ENCODE peak calls at places on chromosomes 2 and 18, in five cellular contexts. One of them, this sample, is unnamed.

GRCh38 chr2:240319221-240319854 is 116.1 kb upstream of the GPC1 start:
- DNase-seq in mammary epithelial cell: no peak
- DNase-seq in right lobe of liver: no peak
- DNase-seq in CD8-positive, alpha-beta T cell: no peak
- DNase-seq in PC-9: no peak
- DNase-seq in this sample: no peak

GRCh38 chr2:179711375-179711774 is 150.0 kb downstream of the ZNF385B start:
- DNase-seq in mammary epithelial cell: peak; percentile 61
- DNase-seq in right lobe of liver: no peak
- DNase-seq in CD8-positive, alpha-beta T cell: no peak
- DNase-seq in PC-9: peak; percentile 80
- DNase-seq in this sample: peak; percentile 60

GRCh38 chr2:228768818-228769217 is 502.3 kb downstream of the PID1 start:
- DNase-seq in mammary epithelial cell: peak; percentile 45
- DNase-seq in right lobe of liver: no peak
- DNase-seq in CD8-positive, alpha-beta T cell: no peak
- DNase-seq in PC-9: no peak
- DNase-seq in this sample: no peak

GRCh38 chr2:136422512-136422911 is 304.6 kb upstream of the CXCR4 start:
- DNase-seq in mammary epithelial cell: no peak
- DNase-seq in right lobe of liver: no peak
- DNase-seq in CD8-positive, alpha-beta T cell: no peak
- DNase-seq in PC-9: no peak
- DNase-seq in this sample: no peak

GRCh38 chr2:221705478-221705877 is 133.4 kb upstream of the EPHA4 start:
- DNase-seq in mammary epithelial cell: no peak
- DNase-seq in right lobe of liver: no peak
- DNase-seq in CD8-positive, alpha-beta T cell: no peak
- DNase-seq in PC-9: no peak
- DNase-seq in this sample: no peak

GRCh38 chr2:221203138-221203537 is 369.0 kb downstream of the EPHA4 start:
- DNase-seq in mammary epithelial cell: no peak
- DNase-seq in right lobe of liver: no peak
- DNase-seq in CD8-positive, alpha-beta T cell: no peak
- DNase-seq in PC-9: no peak
- DNase-seq in this sample: no peak

GRCh38 chr18:35074581-35074980 is 33.4 kb downstream of the MAPRE2 start:
- DNase-seq in mammary epithelial cell: no peak
- DNase-seq in right lobe of liver: no peak
- DNase-seq in CD8-positive, alpha-beta T cell: no peak
- DNase-seq in PC-9: no peak
- DNase-seq in this sample: no peak

GRCh38 chr2:171293661-171294060 is 133.0 kb upstream of the TLK1 start:
- DNase-seq in mammary epithelial cell: no peak
- DNase-seq in right lobe of liver: no peak
- DNase-seq in CD8-positive, alpha-beta T cell: no peak
- DNase-seq in PC-9: no peak
- DNase-seq in this sample: no peak

GRCh38 chr2:239583171-239583878 is 182.5 kb upstream of the HDAC4 start:
- DNase-seq in mammary epithelial cell: no peak
- DNase-seq in right lobe of liver: peak; percentile 46
- DNase-seq in CD8-positive, alpha-beta T cell: no peak
- DNase-seq in PC-9: no peak
- DNase-seq in this sample: no peak

GRCh38 chr18:42045346-42045745 is 90.3 kb downstream of the PIK3C3 start:
- DNase-seq in mammary epithelial cell: no peak
- DNase-seq in right lobe of liver: no peak
- DNase-seq in CD8-positive, alpha-beta T cell: no peak
- DNase-seq in PC-9: no peak
- DNase-seq in this sample: no peak

GRCh38 chr18:50507120-50507590 is 52.7 kb upstream of the MAPK4 start:
- DNase-seq in mammary epithelial cell: peak; percentile 13
- DNase-seq in right lobe of liver: peak; percentile 64
- DNase-seq in CD8-positive, alpha-beta T cell: no peak
- DNase-seq in PC-9: peak; percentile 4
- DNase-seq in this sample: peak; percentile 59

GRCh38 chr2:119338826-119339561 is 27.6 kb downstream of the C2orf76 start:
- DNase-seq in mammary epithelial cell: no peak
- DNase-seq in right lobe of liver: no peak
- DNase-seq in CD8-positive, alpha-beta T cell: peak; percentile 46
- DNase-seq in PC-9: no peak
- DNase-seq in this sample: no peak

DNA sequence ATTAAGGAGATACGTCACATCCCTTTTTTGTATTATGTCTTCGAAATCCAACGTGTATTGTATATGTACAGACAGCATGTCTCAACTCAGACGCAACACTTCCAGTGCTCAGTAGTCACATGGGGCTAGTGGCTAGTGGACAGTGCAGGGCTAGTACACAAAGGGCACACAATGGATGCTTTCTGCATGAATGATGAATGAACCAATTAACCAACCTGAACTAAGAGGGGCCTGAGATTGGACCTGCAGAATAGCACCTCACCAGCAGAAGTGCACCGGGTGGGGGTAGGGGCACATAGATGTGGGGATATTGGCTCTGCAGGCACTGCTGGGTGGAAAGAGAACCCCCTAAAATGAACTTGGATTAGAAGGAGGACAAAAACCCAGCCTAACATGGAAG is 20.7 kb downstream of the ST8SIA5 start:
- DNase-seq in mammary epithelial cell: no peak
- DNase-seq in right lobe of liver: no peak
- DNase-seq in CD8-positive, alpha-beta T cell: no peak
- DNase-seq in PC-9: no peak
- DNase-seq in this sample: no peak
- TF ChIP-seq CTCF in mammary epithelial cell: no peak
- TF ChIP-seq CTCF in right lobe of liver: no peak
- TF ChIP-seq CTCF in CD8-positive, alpha-beta T cell: no peak
- TF ChIP-seq CTCF in PC-9: no peak
- TF ChIP-seq CTCF in this sample: no peak

DNA sequence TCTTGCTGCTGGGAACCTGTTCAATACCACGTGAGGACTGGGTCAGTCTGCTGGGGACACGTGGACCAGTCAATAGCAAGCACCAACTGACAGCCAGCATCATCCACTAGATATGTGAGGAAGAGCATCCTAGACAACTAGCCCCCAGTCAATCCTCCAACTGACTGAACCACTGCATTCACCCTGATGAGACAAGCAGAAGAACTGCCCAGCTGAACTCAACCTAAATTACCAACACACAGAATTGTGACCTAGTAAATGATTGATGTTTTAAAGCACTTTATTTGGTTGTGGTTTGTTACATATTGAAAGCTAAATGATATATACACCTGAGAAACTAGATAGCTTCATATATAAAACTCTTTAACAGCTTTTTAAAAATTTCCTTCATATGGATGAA is 15.7 kb downstream of the IRS1 start:
- DNase-seq in mammary epithelial cell: no peak
- DNase-seq in right lobe of liver: no peak
- DNase-seq in CD8-positive, alpha-beta T cell: no peak
- DNase-seq in PC-9: no peak
- DNase-seq in this sample: no peak
- H3K36me3 ChIP-seq in mammary epithelial cell: peaks cover 5% of the 10 kb centered on the region
- H3K36me3 ChIP-seq in right lobe of liver: no peaks in the 10 kb centered on the region
- H3K36me3 ChIP-seq in CD8-positive, alpha-beta T cell: no peaks in the 10 kb centered on the region
- H3K36me3 ChIP-seq in PC-9: peaks cover 62% of the 10 kb centered on the region
- H3K36me3 ChIP-seq in this sample: peaks cover 4% of the 10 kb centered on the region

DNA sequence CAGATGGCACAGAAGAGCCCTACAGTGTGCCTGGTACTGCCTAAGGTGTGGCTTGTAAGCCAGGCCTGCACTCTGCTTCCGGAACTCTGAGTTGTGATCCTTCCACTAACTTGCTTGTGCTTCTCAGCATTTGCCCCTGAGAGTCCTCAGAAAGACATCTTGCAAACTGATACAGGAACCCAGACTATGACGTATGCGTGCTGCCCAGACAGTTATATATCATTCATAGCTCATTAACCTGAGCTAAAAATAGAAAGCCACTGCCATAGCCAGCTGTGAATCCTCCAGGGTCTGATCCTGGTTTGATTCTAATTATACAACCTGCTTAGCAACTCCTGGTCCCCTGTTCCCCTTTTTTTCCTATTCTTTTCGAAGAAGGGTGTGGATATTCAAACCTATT is 63.8 kb downstream of the MARCHF4 start:
- DNase-seq in mammary epithelial cell: no peak
- DNase-seq in right lobe of liver: no peak
- DNase-seq in CD8-positive, alpha-beta T cell: no peak
- DNase-seq in PC-9: no peak
- DNase-seq in this sample: no peak
- H3K4me3 ChIP-seq in mammary epithelial cell: no peak overlapping the region
- H3K4me3 ChIP-seq in right lobe of liver: no peak overlapping the region
- H3K4me3 ChIP-seq in CD8-positive, alpha-beta T cell: no peak overlapping the region
- H3K4me3 ChIP-seq in PC-9: no peak overlapping the region
- H3K4me3 ChIP-seq in this sample: no peak overlapping the region

GRCh38 chr2:59756145-59756544 is 797.3 kb downstream of the BCL11A start:
- DNase-seq in mammary epithelial cell: no peak
- DNase-seq in right lobe of liver: no peak
- DNase-seq in CD8-positive, alpha-beta T cell: no peak
- DNase-seq in PC-9: no peak
- DNase-seq in this sample: no peak

DNA sequence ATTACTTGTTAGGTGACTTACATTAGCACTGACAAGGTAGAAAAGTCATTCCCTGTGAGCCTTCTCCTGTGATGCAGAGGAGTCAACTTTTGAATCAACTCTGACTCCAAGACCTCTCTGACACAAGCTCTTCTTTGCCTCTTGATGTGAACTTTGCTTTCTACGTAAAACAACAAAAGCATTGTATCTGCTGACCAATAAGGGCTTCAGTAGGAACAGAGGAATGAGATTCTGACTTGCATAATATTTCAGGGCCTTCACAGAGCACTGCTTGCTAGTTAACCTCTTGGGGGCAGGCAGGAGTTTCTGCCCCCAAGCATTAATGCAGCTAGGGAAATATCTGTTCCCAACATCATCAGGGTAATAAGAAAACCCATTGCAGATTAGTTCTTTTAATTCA is 791.5 kb downstream of the BCL11A start:
- DNase-seq in mammary epithelial cell: no peak
- DNase-seq in right lobe of liver: no peak
- DNase-seq in CD8-positive, alpha-beta T cell: no peak
- DNase-seq in PC-9: no peak
- DNase-seq in this sample: no peak
- TF ChIP-seq CTCF in mammary epithelial cell: no peak
- TF ChIP-seq CTCF in right lobe of liver: no peak
- TF ChIP-seq CTCF in CD8-positive, alpha-beta T cell: no peak
- TF ChIP-seq CTCF in PC-9: no peak
- TF ChIP-seq CTCF in this sample: no peak

GRCh38 chr2:53268626-53269025 is 499.0 kb upstream of the CHAC2 start:
- DNase-seq in mammary epithelial cell: peak; percentile 66
- DNase-seq in right lobe of liver: no peak
- DNase-seq in CD8-positive, alpha-beta T cell: no peak
- DNase-seq in PC-9: no peak
- DNase-seq in this sample: no peak

GRCh38 chr2:53265900-53266299 is 501.7 kb upstream of the CHAC2 start:
- DNase-seq in mammary epithelial cell: no peak
- DNase-seq in right lobe of liver: no peak
- DNase-seq in CD8-positive, alpha-beta T cell: no peak
- DNase-seq in PC-9: no peak
- DNase-seq in this sample: no peak

GRCh38 chr2:53268086-53268485 is 499.5 kb upstream of the CHAC2 start:
- DNase-seq in mammary epithelial cell: no peak
- DNase-seq in right lobe of liver: no peak
- DNase-seq in CD8-positive, alpha-beta T cell: no peak
- DNase-seq in PC-9: peak; percentile 10
- DNase-seq in this sample: no peak
- H3K36me3 ChIP-seq in mammary epithelial cell: no peaks in the 10 kb centered on the region
- H3K36me3 ChIP-seq in right lobe of liver: no peaks in the 10 kb centered on the region
- H3K36me3 ChIP-seq in CD8-positive, alpha-beta T cell: no peaks in the 10 kb centered on the region
- H3K36me3 ChIP-seq in PC-9: no peaks in the 10 kb centered on the region
- H3K36me3 ChIP-seq in this sample: no peaks in the 10 kb centered on the region

GRCh38 chr2:183124222-183124956 is at the start of gene NUP35:
- DNase-seq in mammary epithelial cell: peak; percentile 91
- DNase-seq in right lobe of liver: peak; percentile 85
- DNase-seq in CD8-positive, alpha-beta T cell: peak; percentile 88
- DNase-seq in PC-9: peak; percentile 94
- DNase-seq in this sample: peak; percentile 92

GRCh38 chr2:183126635-183127034 is 2.4 kb downstream of the NUP35 start:
- DNase-seq in mammary epithelial cell: no peak
- DNase-seq in right lobe of liver: no peak
- DNase-seq in CD8-positive, alpha-beta T cell: no peak
- DNase-seq in PC-9: no peak
- DNase-seq in this sample: no peak

GRCh38 chr2:183123959-183124221 is 353 bp upstream of the NUP35 start:
- DNase-seq in mammary epithelial cell: no peak
- DNase-seq in right lobe of liver: no peak
- DNase-seq in CD8-positive, alpha-beta T cell: no peak
- DNase-seq in PC-9: no peak
- DNase-seq in this sample: no peak

GRCh38 chr2:183124957-183125255 is 663 bp downstream of the NUP35 start:
- DNase-seq in mammary epithelial cell: no peak
- DNase-seq in right lobe of liver: no peak
- DNase-seq in CD8-positive, alpha-beta T cell: no peak
- DNase-seq in PC-9: no peak
- DNase-seq in this sample: no peak

GRCh38 chr2:183125659-183126341 is 1.6 kb downstream of the NUP35 start:
- DNase-seq in mammary epithelial cell: no peak
- DNase-seq in right lobe of liver: no peak
- DNase-seq in CD8-positive, alpha-beta T cell: no peak
- DNase-seq in PC-9: no peak
- DNase-seq in this sample: no peak
- H3K4me3 ChIP-seq in mammary epithelial cell: peak overlapping the region; percentile 74
- H3K4me3 ChIP-seq in right lobe of liver: peak overlapping the region; percentile 60
- H3K4me3 ChIP-seq in CD8-positive, alpha-beta T cell: peak overlapping the region; percentile 88
- H3K4me3 ChIP-seq in PC-9: peak overlapping the region; percentile 62
- H3K4me3 ChIP-seq in this sample: peak overlapping the region; percentile 73

GRCh38 chr18:75161629-75162028 is 47.3 kb downstream of the PTGR3 start:
- DNase-seq in mammary epithelial cell: no peak
- DNase-seq in right lobe of liver: no peak
- DNase-seq in CD8-positive, alpha-beta T cell: no peak
- DNase-seq in PC-9: peak; percentile 35
- DNase-seq in this sample: no peak
- TF ChIP-seq CTCF in mammary epithelial cell: no peak
- TF ChIP-seq CTCF in right lobe of liver: no peak
- TF ChIP-seq CTCF in CD8-positive, alpha-beta T cell: no peak
- TF ChIP-seq CTCF in PC-9: no peak
- TF ChIP-seq CTCF in this sample: no peak

DNA sequence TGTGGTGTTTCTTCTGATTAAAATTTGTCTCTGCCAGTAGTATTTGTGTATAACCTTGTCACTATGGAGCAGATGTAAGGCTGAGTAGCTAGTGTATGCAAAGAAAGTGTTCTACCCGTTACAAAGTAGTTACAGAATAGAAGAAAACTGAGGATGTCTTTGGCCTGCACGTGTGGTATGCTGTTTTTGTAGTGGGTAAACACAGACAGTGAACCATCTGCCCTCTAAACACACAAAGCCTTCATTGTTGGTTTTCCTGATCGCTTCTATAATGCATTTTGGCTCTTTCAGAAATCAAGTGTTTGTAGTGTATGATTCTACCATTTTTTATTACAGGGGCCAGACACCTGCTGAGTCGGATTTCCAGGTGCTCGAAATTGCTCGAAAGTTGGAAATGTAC is 61.5 kb downstream of the FARP2 start:
- DNase-seq in mammary epithelial cell: no peak
- DNase-seq in right lobe of liver: no peak
- DNase-seq in CD8-positive, alpha-beta T cell: no peak
- DNase-seq in PC-9: no peak
- DNase-seq in this sample: no peak
- H3K36me3 ChIP-seq in mammary epithelial cell: peaks cover 12% of the 10 kb centered on the region
- H3K36me3 ChIP-seq in right lobe of liver: no peaks in the 10 kb centered on the region
- H3K36me3 ChIP-seq in CD8-positive, alpha-beta T cell: peaks cover 6% of the 10 kb centered on the region
- H3K36me3 ChIP-seq in PC-9: no peaks in the 10 kb centered on the region
- H3K36me3 ChIP-seq in this sample: no peaks in the 10 kb centered on the region

This sample was measured in Caco-2.